ENCODE peak calls at places on chromosomes 3 and 15, in nine cellular contexts. E is CD4-positive, alpha-beta T cell; S is suprapubic skin; N is thoracic aorta; M is Panc1; T is cardiac fibroblast; B is B cell; L is glutamatergic neuron; G is GM10248. C is an unnamed sample.
A peak's percentile ranks its signal among the peaks of the same experiment; 100 is the strongest.

GRCh38 chr15:73368301-73369072 is at the start of gene HCN4:
- DNase-seq in E (no peak), S (no peak), N (no peak), M (no peak), T (no peak), B (no peak), L (peak; percentile 83), G (no peak), C (no peak)

GRCh38 chr3:27511724-27512422 is 27.7 kb upstream of the SLC4A7 start:
- DNase-seq in E (no peak), S (no peak), N (no peak), M (no peak), T (no peak), B (no peak), L (no peak), G (no peak), C (no peak)

GRCh38 chr15:74642328-74642723 is 26.7 kb downstream of the CLK3 start:
- DNase-seq in E (no peak), S (peak; percentile 32), N (no peak), M (no peak), T (no peak), B (no peak), L (no peak), G (no peak), C (no peak)

GRCh38 chr3:197465197-197465995 is 90.4 kb downstream of the BDH1 start:
- DNase-seq in E (no peak), S (no peak), N (no peak), M (no peak), T (no peak), B (no peak), L (no peak), G (no peak), C (no peak)

GRCh38 chr15:92840149-92840548 is 60.0 kb upstream of the CHD2 start:
- DNase-seq in E (no peak), S (no peak), N (no peak), M (no peak), T (no peak), B (no peak), L (no peak), G (no peak), C (no peak)

GRCh38 chr3:5426094-5426883 is 238.8 kb downstream of the EDEM1 start:
- DNase-seq in E (peak; percentile 51), S (peak; percentile 86), N (peak; percentile 21), M (peak; percentile 54), T (peak; percentile 51), B (peak; percentile 65), L (peak; percentile 94), G (peak; percentile 60), C (peak; percentile 84)

GRCh38 chr3:123310741-123311140 is 109.0 kb downstream of the SEC22A start:
- DNase-seq in E (no peak), S (no peak), N (no peak), M (no peak), T (no peak), B (no peak), L (no peak), G (no peak), C (no peak)

GRCh38 chr15:92124669-92125068 is 269.0 kb upstream of the ST8SIA2 start:
- DNase-seq in E (no peak), S (no peak), N (no peak), M (no peak), T (no peak), B (peak; percentile 6), L (no peak), G (no peak), C (no peak)

GRCh38 chr15:49045691-49046112 is 544 bp downstream of the SECISBP2L start:
- DNase-seq in E (no peak), S (no peak), N (no peak), M (no peak), T (peak; percentile 32), B (peak; percentile 70), L (peak; percentile 54), G (peak; percentile 54), C (no peak)

GRCh38 chr3:105490045-105490444 is 123.3 kb downstream of the ALCAM start:
- DNase-seq in E (no peak), S (no peak), N (no peak), M (no peak), T (peak; percentile 37), B (no peak), L (no peak), G (no peak), C (no peak)

GRCh38 chr3:32453346-32453745 is 49.3 kb downstream of the CMTM6 start:
- DNase-seq in E (no peak), S (no peak), N (no peak), M (no peak), T (peak; percentile 39), B (no peak), L (no peak), G (no peak), C (no peak)

GRCh38 chr15:51315726-51316125 is 22.7 kb downstream of the CYP19A1 start:
- DNase-seq in E (no peak), S (no peak), N (no peak), M (no peak), T (no peak), B (peak; percentile 24), L (no peak), G (no peak), C (no peak)

GRCh38 chr15:31365032-31365654 is 38.5 kb downstream of the KLF13 start:
- DNase-seq in E (no peak), S (no peak), N (no peak), M (no peak), T (no peak), B (no peak), L (no peak), G (no peak), C (no peak)

GRCh38 chr3:10783360-10784346 is 32.4 kb upstream of the SLC6A11 start:
- DNase-seq in E (peak; percentile 6), S (no peak), N (no peak), M (peak; percentile 18), T (peak; percentile 24), B (no peak), L (no peak), G (no peak), C (peak; percentile 34)

GRCh38 chr3:50242778-50243551 is 7.0 kb downstream of the GNAI2 start:
- DNase-seq in E (no peak), S (no peak), N (no peak), M (no peak), T (peak; percentile 70), B (peak; percentile 91), L (no peak), G (peak; percentile 47), C (no peak)
- TF ChIP-seq CTCF in E (no peak), S (no peak), N (no peak), M (no peak), T (no peak), B (peak; percentile 40), L (no peak), G (no peak), C (no peak)

GRCh38 chr15:40081691-40082194 is 26.9 kb downstream of the BMF start:
- DNase-seq in E (no peak), S (peak; percentile 89), N (no peak), M (no peak), T (peak; percentile 92), B (no peak), L (no peak), G (no peak), C (peak; percentile 82)
- TF ChIP-seq CTCF in E (no peak), S (no peak), N (no peak), M (no peak), T (no peak), B (no peak), L (no peak), G (no peak), C (peak; percentile 46)

GRCh38 chr15:95550702-95551101 is 779.8 kb upstream of the NR2F2 start:
- DNase-seq in E (no peak), S (no peak), N (no peak), M (no peak), T (no peak), B (no peak), L (no peak), G (no peak), C (no peak)

GRCh38 chr15:95551580-95551979 is 778.9 kb upstream of the NR2F2 start:
- DNase-seq in E (no peak), S (no peak), N (no peak), M (no peak), T (no peak), B (no peak), L (no peak), G (no peak), C (no peak)

GRCh38 chr15:95549168-95549738 is 781.2 kb upstream of the NR2F2 start:
- DNase-seq in E (no peak), S (no peak), N (no peak), M (no peak), T (no peak), B (no peak), L (no peak), G (no peak), C (no peak)
- TF ChIP-seq CTCF in E (no peak), S (no peak), N (no peak), M (no peak), T (no peak), B (no peak), L (no peak), G (no peak), C (no peak)

GRCh38 chr3:183188895-183189462 is 26.4 kb upstream of the LAMP3 start:
- DNase-seq in E (no peak), S (no peak), N (no peak), M (no peak), T (peak; percentile 25), B (peak; percentile 59), L (peak; percentile 54), G (peak; percentile 60), C (no peak)
- TF ChIP-seq CTCF in E (no peak), S (no peak), N (peak; percentile 13), M (peak; percentile 80), T (peak; percentile 36), B (peak; percentile 15), L (peak; percentile 39), G (peak; percentile 45), C (peak; percentile 64)

GRCh38 chr3:56323986-56324420 is 144.3 kb downstream of the ERC2 start:
- DNase-seq in E (no peak), S (no peak), N (no peak), M (no peak), T (peak; percentile 82), B (no peak), L (no peak), G (no peak), C (no peak)

GRCh38 chr3:56321383-56321782 is 146.9 kb downstream of the ERC2 start:
- DNase-seq in E (no peak), S (no peak), N (no peak), M (no peak), T (peak; percentile 20), B (no peak), L (no peak), G (no peak), C (no peak)

GRCh38 chr3:56320907-56321306 is 147.4 kb downstream of the ERC2 start:
- DNase-seq in E (no peak), S (no peak), N (no peak), M (no peak), T (no peak), B (no peak), L (no peak), G (no peak), C (no peak)

GRCh38 chr3:56322862-56323261 is 145.4 kb downstream of the ERC2 start:
- DNase-seq in E (no peak), S (no peak), N (no peak), M (no peak), T (no peak), B (no peak), L (no peak), G (no peak), C (no peak)

DNA sequence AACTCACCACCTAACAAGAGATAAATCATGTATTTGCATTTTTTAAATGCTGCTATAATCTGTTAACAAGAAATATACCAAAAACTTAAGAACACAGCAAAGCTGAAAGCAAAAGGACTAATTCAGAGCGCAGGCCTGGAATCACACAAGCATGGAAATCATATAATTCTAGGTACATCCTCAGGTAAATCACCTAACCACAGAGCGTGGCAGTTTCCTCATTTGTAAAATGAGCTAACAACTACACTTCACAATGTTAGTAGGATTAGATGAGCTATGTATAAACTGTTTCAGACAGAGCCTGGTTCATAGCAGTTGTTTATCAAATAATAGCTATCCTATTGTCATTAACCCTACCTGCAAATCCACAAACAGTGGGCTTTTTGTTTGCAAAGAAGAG is 146.4 kb downstream of the ERC2 start:
- DNase-seq in E (no peak), S (no peak), N (no peak), M (no peak), T (no peak), B (no peak), L (no peak), G (no peak), C (no peak)
- TF ChIP-seq CTCF in E (no peak), S (no peak), N (no peak), M (no peak), T (no peak), B (no peak), L (no peak), G (no peak), C (no peak)